ENCODE peak calls at places on chromosomes 12 and 14, in eight cellular contexts. W, L, Q, F, Y, J, B and P are unnamed samples.

GRCh38 chr12:47686645-47687240 is 19.1 kb downstream of the RPAP3 start:
- DNase-seq in L (no peak), F (peak; percentile 21), W (peak; percentile 15), B (no peak), Y (no peak), J (peak; percentile 72), Q (no peak), P (peak; percentile 73)

GRCh38 chr12:114935658-114936057 is 251.7 kb upstream of the TBX3 start:
- DNase-seq in B (no peak), Y (no peak), W (no peak), F (no peak), Q (no peak), L (no peak), J (no peak), P (no peak)

GRCh38 chr14:65927871-65928270 is 515.3 kb downstream of the FUT8 start:
- DNase-seq in F (no peak), B (no peak), W (peak; percentile 61), Y (no peak), L (no peak), J (no peak), Q (no peak), P (no peak)

GRCh38 chr12:54412348-54412747 is 6.7 kb downstream of the ITGA5 start:
- DNase-seq in J (no peak), Q (no peak), Y (no peak), L (no peak), F (no peak), W (no peak), B (no peak), P (peak; percentile 58)

GRCh38 chr12:57118711-57119271 is 7.6 kb upstream of the STAT6 start:
- DNase-seq in F (peak; percentile 54), W (no peak), J (no peak), B (no peak), Q (no peak), L (no peak), Y (no peak), P (peak; percentile 64)

GRCh38 chr12:14768823-14769405 is 34.4 kb downstream of the WBP11 start:
- DNase-seq in F (no peak), J (no peak), L (no peak), Y (no peak), Q (no peak), W (peak; percentile 7), B (no peak), P (peak; percentile 51)

GRCh38 chr12:105623337-105623736 is 292.8 kb downstream of the C12orf75 start:
- DNase-seq in J (no peak), F (no peak), W (no peak), Y (no peak), B (no peak), Q (no peak), L (no peak), P (no peak)

GRCh38 chr12:123111498-123112165 is 39.3 kb downstream of the PITPNM2 start:
- DNase-seq in Q (no peak), W (no peak), J (no peak), L (no peak), B (no peak), F (peak; percentile 57), Y (no peak), P (no peak)

GRCh38 chr12:65525501-65526141 is 247.1 kb downstream of the MSRB3 start:
- DNase-seq in L (no peak), F (peak; percentile 72), J (peak; percentile 87), B (no peak), Y (no peak), W (no peak), Q (no peak), P (peak; percentile 97)

GRCh38 chr14:71566276-71566675 is 366.0 kb upstream of the RGS6 start:
- DNase-seq in L (no peak), B (no peak), Q (no peak), W (no peak), F (no peak), J (no peak), Y (no peak), P (no peak)

GRCh38 chr12:94057262-94058151 is 90.9 kb upstream of the PLXNC1 start:
- DNase-seq in L (no peak), J (peak; percentile 10), Y (no peak), W (no peak), F (no peak), Q (no peak), B (no peak), P (no peak)

GRCh38 chr14:93520053-93520607 is 89.4 kb downstream of the UNC79 start:
- DNase-seq in Y (no peak), L (no peak), W (no peak), Q (no peak), B (no peak), F (no peak), J (no peak), P (peak; percentile 14)

GRCh38 chr12:10505620-10506019 is at the start of gene EIF2S3B:
- DNase-seq in B (no peak), L (no peak), W (no peak), Q (no peak), F (no peak), Y (no peak), J (no peak), P (no peak)

GRCh38 chr12:131261906-131262305 is 308.2 kb downstream of the ADGRD1 start:
- DNase-seq in L (no peak), J (no peak), Q (no peak), B (no peak), F (no peak), W (no peak), Y (no peak), P (no peak)

GRCh38 chr12:130160711-130161231 is 1.5 kb upstream of the FZD10 start:
- DNase-seq in F (no peak), Y (no peak), Q (no peak), W (no peak), J (no peak), L (no peak), B (no peak), P (no peak)